ENCODE peak calls at places on chromosome 20, in six cellular contexts. X, P, A, Z, H and M are unnamed samples.

GRCh38 chr20:12638633-12639360 is 370.0 kb upstream of the SPTLC3 start:
- DNase-seq in P (no peak), Z (no peak), H (peak), X (no peak), A (no peak), M (no peak)

GRCh38 chr20:13525225-13525940 is 113.3 kb downstream of the TASP1 start:
- DNase-seq in X (no peak), P (no peak), H (peak), Z (no peak), A (peak), M (no peak)

GRCh38 chr20:45576995-45577394 is 2.1 kb downstream of the WFDC8 start:
- DNase-seq in X (no peak), Z (no peak), A (no peak), P (no peak), H (peak), M (no peak)

GRCh38 chr20:36251426-36251825 is 15.1 kb downstream of the AAR2 start:
- DNase-seq in A (no peak), H (no peak), X (no peak), Z (no peak), P (no peak), M (no peak)

GRCh38 chr20:46293084-46293483 is 15.2 kb downstream of the CDH22 start:
- DNase-seq in P (no peak), Z (no peak), A (no peak), H (peak), X (peak), M (no peak)

GRCh38 chr20:49768204-49769124 is 44.2 kb upstream of the SLC9A8 start:
- DNase-seq in A (peak), Z (no peak), H (peak), X (no peak), P (peak), M (no peak)

GRCh38 chr20:60242836-60243520 is 284.8 kb downstream of the CDH26 start:
- DNase-seq in H (no peak), Z (no peak), X (no peak), P (no peak), A (no peak), M (no peak)

GRCh38 chr20:420721-421574 is 12.8 kb downstream of the RBCK1 start:
- DNase-seq in H (no peak), P (no peak), Z (no peak), X (peak), A (no peak), M (no peak)

GRCh38 chr20:53839423-53840176 is 230.8 kb downstream of the BCAS1 start:
- DNase-seq in A (no peak), X (no peak), H (no peak), Z (no peak), P (no peak), M (peak)

GRCh38 chr20:36802326-36803223 is 29.0 kb upstream of the DSN1 start:
- DNase-seq in P (no peak), Z (no peak), A (no peak), X (no peak), H (no peak), M (no peak)

GRCh38 chr20:11178946-11179654 is 505.3 kb upstream of the JAG1 start:
- DNase-seq in Z (no peak), P (no peak), A (peak), H (no peak), X (no peak), M (no peak)

GRCh38 chr20:63087872-63088680 is 81.3 kb upstream of the BHLHE23 start:
- DNase-seq in Z (no peak), P (peak), H (no peak), A (no peak), X (no peak), M (no peak)

GRCh38 chr20:32849577-32849976 is 9.1 kb upstream of the EFCAB8 start:
- DNase-seq in P (no peak), A (no peak), Z (no peak), H (no peak), X (no peak), M (no peak)